ENCODE peak calls at places on chromosome 11, in four cellular contexts. T is WTC11, R is K562, Z is GM12878. J is an unnamed sample.

GRCh38 chr11:33474866-33475265 is 217.7 kb downstream of the HIPK3 start:
- DNase-seq in T (no peak), Z (no peak), R (no peak), J (no peak)

GRCh38 chr11:65501530-65502273 is 2.9 kb downstream of the MALAT1 start:
- DNase-seq in R (peak), Z (no peak), T (no peak), J (no peak)

GRCh38 chr11:3849297-3849874 is 6.1 kb upstream of the STIM1 start:
- DNase-seq in T (no peak), Z (no peak), R (peak), J (peak)

GRCh38 chr11:111797145-111797581 is 31.0 kb upstream of the PPP2R1B start:
- DNase-seq in T (no peak), R (peak), Z (peak), J (no peak)

GRCh38 chr11:32088117-32088941 is 2.5 kb upstream of the RCN1 start:
- DNase-seq in R (peak), T (no peak), Z (peak), J (peak)

GRCh38 chr11:108536783-108537182 is 38.6 kb upstream of the POGLUT3 start:
- DNase-seq in T (no peak), Z (no peak), R (no peak), J (no peak)

GRCh38 chr11:85263328-85263727 is 363.8 kb downstream of the DLG2 start:
- DNase-seq in Z (no peak), T (no peak), R (no peak), J (no peak)

GRCh38 chr11:21410513-21410912 is 741.1 kb downstream of the NELL1 start:
- DNase-seq in T (no peak), R (no peak), Z (no peak), J (peak)

GRCh38 chr11:90855531-90855930 is 632.7 kb upstream of the CHORDC1 start:
- DNase-seq in R (no peak), T (no peak), Z (no peak), J (no peak)

GRCh38 chr11:129230006-129230405 is 37.9 kb upstream of the ARHGAP32 start:
- DNase-seq in R (no peak), T (no peak), Z (no peak), J (no peak)

GRCh38 chr11:116460156-116460965 is 312.4 kb downstream of the BUD13 start:
- DNase-seq in T (no peak), R (no peak), Z (no peak), J (no peak)

GRCh38 chr11:81907996-81908395 is 825.7 kb downstream of the FAM181B start:
- DNase-seq in Z (no peak), R (no peak), T (no peak), J (no peak)

GRCh38 chr11:72787262-72788104 is 6.4 kb downstream of the STARD10 start:
- DNase-seq in T (peak), Z (no peak), R (peak), J (peak)

GRCh38 chr11:109320595-109320994 is 101.4 kb upstream of the C11orf87 start:
- DNase-seq in Z (no peak), T (no peak), R (no peak), J (no peak)

GRCh38 chr11:120137187-120137610 is 714 bp downstream of the TRIM29 start:
- DNase-seq in R (no peak), Z (no peak), T (no peak), J (peak)

GRCh38 chr11:123214396-123214795 is 19.3 kb upstream of the CLMP start:
- DNase-seq in R (no peak), Z (no peak), T (no peak), J (no peak)

GRCh38 chr11:30016588-30017363 is at the start of gene KCNA4:
- DNase-seq in R (peak), T (peak), Z (no peak), J (peak)

GRCh38 chr11:85627332-85627997 is at the start of gene DLG2:
- DNase-seq in Z (no peak), R (peak), T (no peak), J (peak)

GRCh38 chr11:1049431-1049891 is 12.9 kb upstream of the MUC6 start:
- DNase-seq in Z (no peak), T (no peak), R (no peak), J (no peak)

GRCh38 chr11:121418625-121419114 is 33.4 kb upstream of the SORL1 start:
- DNase-seq in T (no peak), R (no peak), Z (no peak), J (no peak)

GRCh38 chr11:64910451-64911093 is 6.4 kb downstream of the ATG2A start:
- DNase-seq in T (no peak), R (no peak), Z (no peak), J (no peak)

GRCh38 chr11:103594283-103594682 is 442.2 kb upstream of the DDI1 start:
- DNase-seq in T (no peak), R (no peak), Z (no peak), J (no peak)

GRCh38 chr11:59206635-59207034 is 6.1 kb downstream of the MPEG1 start:
- DNase-seq in T (peak), R (peak), Z (no peak), J (peak)

GRCh38 chr11:59204736-59205135 is 8.0 kb downstream of the MPEG1 start:
- DNase-seq in R (no peak), T (no peak), Z (no peak), J (no peak)

GRCh38 chr11:59205664-59206063 is 7.1 kb downstream of the MPEG1 start:
- DNase-seq in R (no peak), T (no peak), Z (no peak), J (no peak)

GRCh38 chr11:59208956-59209355 is 3.8 kb downstream of the MPEG1 start:
- DNase-seq in Z (no peak), T (no peak), R (no peak), J (no peak)

DNA sequence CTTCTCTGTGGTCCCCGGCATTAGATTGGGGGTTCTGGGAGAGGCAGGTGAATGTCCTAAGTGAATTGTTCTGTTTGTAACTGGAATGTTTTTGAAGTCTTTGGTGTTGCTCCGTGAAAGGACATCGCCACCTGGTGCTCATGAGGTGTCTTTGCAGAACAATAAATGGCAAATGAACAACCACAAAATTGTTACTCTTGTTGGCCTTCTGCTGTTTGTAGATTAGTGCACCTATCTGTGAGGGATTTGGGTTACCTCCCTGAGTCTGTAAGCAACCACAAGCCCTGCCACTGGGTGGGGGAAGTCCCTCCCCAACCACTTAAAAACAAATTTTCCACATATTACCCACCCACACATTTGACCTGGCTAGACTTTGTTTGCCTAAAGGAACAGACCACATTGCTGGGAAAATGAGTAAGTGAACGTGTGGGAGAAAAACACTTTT is 4.7 kb downstream of the MPEG1 start:
- DNase-seq in R (peak), T (peak), Z (peak), J (peak)
- TF ChIP-seq USF1 in R (no peak), T (no peak), Z (no peak), J (no peak)

DNA sequence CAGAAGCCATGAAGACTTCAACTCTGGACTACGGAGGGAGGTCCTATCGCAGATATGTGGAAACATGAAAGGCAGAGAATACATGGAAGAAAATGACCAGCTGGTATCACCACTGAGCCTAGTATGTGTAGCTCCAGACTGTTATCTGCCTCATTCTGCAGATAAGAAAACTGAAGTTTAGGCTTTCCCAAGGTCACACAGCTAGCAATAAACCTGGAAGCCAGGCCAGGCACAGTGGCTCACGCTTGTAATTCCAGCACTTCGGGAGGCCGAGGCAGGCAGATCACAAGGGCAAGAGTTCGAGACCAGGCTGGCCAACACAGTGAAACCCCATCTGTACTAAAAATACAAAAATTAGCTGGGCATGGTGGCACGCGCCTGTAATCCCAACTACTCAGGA is 15.6 kb upstream of the VWCE start:
- DNase-seq in Z (no peak), T (no peak), R (no peak), J (no peak)
- TF ChIP-seq USF1 in Z (no peak), T (no peak), R (no peak), J (no peak)

DNA sequence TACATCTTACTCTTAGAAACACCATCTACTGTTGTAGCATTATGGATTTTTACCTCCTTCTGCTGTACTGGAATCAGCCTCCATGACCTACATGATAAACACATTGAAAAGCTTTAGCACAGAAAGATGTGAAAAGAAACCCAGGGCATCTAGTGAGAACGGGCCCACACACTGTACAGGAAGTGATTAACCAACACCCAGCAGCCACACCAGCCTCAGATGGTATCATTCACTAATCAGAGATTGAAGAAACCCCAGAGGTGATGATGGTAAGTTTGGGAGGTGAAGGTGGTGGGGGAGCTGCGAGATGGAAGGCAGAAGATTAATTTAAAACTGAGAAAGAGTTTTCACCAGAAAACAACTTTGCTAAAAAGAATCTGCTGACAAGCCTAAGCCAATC is 46.1 kb downstream of the RASSF10 start:
- DNase-seq in Z (no peak), T (no peak), R (no peak), J (no peak)
- TF ChIP-seq USF1 in Z (no peak), T (no peak), R (no peak), J (no peak)

GRCh38 chr11:127390465-127390864 is 389.9 kb upstream of the KIRREL3 start:
- DNase-seq in T (no peak), R (no peak), Z (no peak), J (no peak)
- TF ChIP-seq USF1 in T (no peak), R (no peak), Z (no peak), J (no peak)

GRCh38 chr11:2317354-2318050 is 15.7 kb downstream of the TSPAN32 start:
- DNase-seq in T (no peak), Z (no peak), R (no peak), J (no peak)

GRCh38 chr11:2315395-2316168 is 13.8 kb downstream of the TSPAN32 start:
- DNase-seq in T (no peak), Z (no peak), R (no peak), J (no peak)

GRCh38 chr11:2314525-2315394 is 12.9 kb downstream of the TSPAN32 start:
- DNase-seq in Z (no peak), R (peak), T (no peak), J (peak)

GRCh38 chr11:2316963-2317244 is 15.1 kb downstream of the TSPAN32 start:
- DNase-seq in R (no peak), Z (no peak), T (no peak), J (no peak)

DNA sequence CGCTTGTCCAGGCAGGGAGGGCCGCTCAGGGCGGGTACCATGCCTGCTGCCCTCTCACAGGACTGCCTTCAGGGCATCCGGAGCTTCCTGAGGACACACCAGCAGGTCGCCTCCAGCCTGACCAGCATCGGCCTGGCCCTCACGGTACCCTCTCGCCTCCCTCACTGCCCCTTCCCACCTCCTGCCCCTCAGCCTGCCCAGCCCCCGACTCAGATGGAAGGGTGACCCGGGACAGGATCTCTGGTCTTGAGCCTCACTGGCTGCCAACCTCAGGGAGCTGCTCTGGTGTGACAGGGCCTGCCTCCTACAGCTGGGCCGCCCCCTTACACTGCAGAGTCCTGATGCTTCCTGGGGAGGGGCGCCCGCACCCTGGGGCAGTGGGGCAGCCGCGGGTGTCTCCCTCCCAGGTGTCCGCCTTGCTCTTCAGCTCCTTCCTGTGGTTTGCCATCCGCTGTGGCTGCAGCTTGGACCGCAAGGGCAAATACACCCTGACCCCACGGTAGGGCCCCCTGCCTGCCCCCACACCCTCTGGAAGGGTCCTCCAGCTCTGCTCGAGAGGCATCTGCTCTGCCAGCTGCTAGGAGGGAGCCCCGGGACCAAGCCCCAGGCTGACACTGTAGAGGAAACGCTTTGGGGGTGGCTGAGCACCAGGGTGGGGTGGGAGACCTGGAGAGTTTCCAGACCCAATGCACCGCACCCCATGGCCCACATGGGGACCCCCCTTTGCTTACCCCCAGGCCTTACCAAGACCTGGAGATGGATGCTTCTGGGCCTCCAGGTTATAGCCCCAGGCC is 14.6 kb downstream of the TSPAN32 start:
- DNase-seq in R (no peak), Z (no peak), T (no peak), J (peak)
- TF ChIP-seq USF1 in R (no peak), Z (no peak), T (no peak), J (no peak)

GRCh38 chr11:76674517-76675400 is 4.2 kb upstream of the LRRC32 start:
- DNase-seq in Z (peak), R (no peak), T (peak), J (no peak)

GRCh38 chr11:76680517-76681425 is 10.2 kb upstream of the LRRC32 start:
- DNase-seq in R (peak), T (peak), Z (no peak), J (peak)

GRCh38 chr11:76682681-76683080 is 12.1 kb upstream of the LRRC32 start:
- DNase-seq in R (no peak), T (no peak), Z (no peak), J (no peak)

GRCh38 chr11:76677010-76677771 is 6.6 kb upstream of the LRRC32 start:
- DNase-seq in R (no peak), T (no peak), Z (no peak), J (no peak)

DNA sequence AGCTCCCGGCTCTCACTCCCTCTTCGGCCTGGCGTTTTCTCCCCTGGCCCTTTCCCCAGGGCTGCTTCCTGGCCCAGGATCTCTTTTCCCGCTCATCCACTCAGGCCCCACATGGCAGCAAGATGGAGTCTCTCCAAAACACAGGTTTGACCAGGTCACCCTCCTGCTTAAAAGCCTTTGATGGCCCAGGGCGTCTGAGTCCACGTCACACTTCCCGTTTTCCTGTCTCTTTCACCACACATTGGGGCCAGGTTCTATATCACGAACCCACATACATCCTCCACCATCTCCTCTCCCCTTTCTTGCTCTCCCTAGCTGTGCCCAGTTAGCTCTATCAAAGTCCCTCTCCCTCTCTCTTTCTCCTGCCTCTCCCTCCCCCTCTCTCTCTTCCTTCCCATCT is 7.8 kb upstream of the LRRC32 start:
- DNase-seq in Z (no peak), R (no peak), T (no peak), J (no peak)
- TF ChIP-seq USF1 in Z (no peak), R (no peak), T (no peak), J (no peak)

DNA sequence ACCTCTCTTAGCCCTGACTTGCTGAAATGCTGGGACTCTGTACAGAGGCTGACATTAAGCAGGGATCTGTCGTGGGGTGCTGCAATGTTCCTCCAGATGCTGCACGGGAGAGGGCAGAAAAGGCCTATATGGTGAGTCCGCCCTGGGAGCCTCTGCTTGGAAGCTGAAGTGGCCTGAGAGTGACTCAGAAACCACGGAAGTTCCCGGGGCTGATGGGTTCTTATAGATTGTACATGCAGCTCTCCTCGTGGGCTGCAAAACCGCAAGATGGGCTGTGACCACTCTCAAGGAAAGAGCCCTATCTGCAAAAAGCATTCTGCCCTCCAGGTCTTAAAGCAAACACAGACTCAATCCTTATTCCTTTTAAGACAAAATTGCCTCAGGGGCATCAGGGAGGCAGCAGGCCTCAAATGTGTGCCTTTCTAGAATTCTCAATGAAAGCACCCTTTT is 5.8 kb upstream of the SLC43A3 start:
- DNase-seq in R (peak), T (no peak), Z (no peak), J (no peak)
- TF ChIP-seq USF1 in R (no peak), T (no peak), Z (no peak), J (no peak)

GRCh38 chr11:6928916-6929315 is 2.7 kb downstream of the ZNF215 start:
- DNase-seq in T (no peak), R (no peak), Z (no peak), J (no peak)

GRCh38 chr11:6926208-6927029 is at the start of gene ZNF215:
- DNase-seq in R (peak), T (peak), Z (no peak), J (peak)

GRCh38 chr11:6927030-6927617 is 898 bp downstream of the ZNF215 start:
- DNase-seq in T (no peak), Z (peak), R (peak), J (no peak)

GRCh38 chr11:6925007-6925577 is 1.1 kb upstream of the ZNF215 start:
- DNase-seq in Z (no peak), R (no peak), T (no peak), J (no peak)

GRCh38 chr11:6925636-6926207 is 504 bp upstream of the ZNF215 start:
- DNase-seq in R (peak), T (no peak), Z (no peak), J (no peak)
- TF ChIP-seq USF1 in R (no peak), T (no peak), Z (no peak), J (no peak)

GRCh38 chr11:36354221-36355003 is 58.3 kb downstream of the PRR5L start:
- DNase-seq in R (no peak), T (no peak), Z (peak), J (no peak)
- TF ChIP-seq USF1 in R (no peak), T (no peak), Z (no peak), J (no peak)

J was measured in SK-N-SH.